ENCODE peak calls at places on chromosomes 2 and 18, in five cellular contexts. X, R, D, P and J are unnamed samples.
A peak's percentile ranks its signal among the peaks of the same experiment; 100 is the strongest.

GRCh38 chr18:79911871-79912270 is 39.6 kb downstream of the SLC66A2 start:
- DNase-seq in R (no peak), D (no peak), X (no peak), P (peak; percentile 46), J (no peak)

GRCh38 chr2:204470621-204471196 is 74.6 kb upstream of the PARD3B start:
- DNase-seq in X (no peak), D (no peak), R (no peak), P (no peak), J (no peak)

GRCh38 chr2:195408196-195408595 is 248.8 kb upstream of the SLC39A10 start:
- DNase-seq in D (no peak), P (no peak), X (no peak), R (no peak), J (no peak)

GRCh38 chr18:28189400-28190239 is 12.7 kb upstream of the CDH2 start:
- DNase-seq in X (peak; percentile 29), R (peak; percentile 45), D (peak; percentile 85), P (no peak), J (no peak)

GRCh38 chr2:54176577-54176976 is 61.2 kb downstream of the ACYP2 start:
- DNase-seq in P (no peak), D (peak; percentile 59), R (no peak), X (peak; percentile 36), J (no peak)

GRCh38 chr2:220966636-220967035 is 605.5 kb downstream of the EPHA4 start:
- DNase-seq in P (no peak), R (no peak), X (no peak), D (peak; percentile 73), J (no peak)

GRCh38 chr2:233373316-233373715 is 19.0 kb downstream of the DGKD start:
- DNase-seq in D (no peak), X (no peak), R (no peak), P (no peak), J (no peak)

GRCh38 chr2:81467096-81467495 is 1162.5 kb upstream of the LRRTM1 start:
- DNase-seq in R (no peak), X (no peak), D (no peak), P (no peak), J (no peak)

GRCh38 chr2:166805753-166806152 is 82.5 kb upstream of the XIRP2 start:
- DNase-seq in R (no peak), P (no peak), X (no peak), D (no peak), J (no peak)

GRCh38 chr2:240529344-240529999 is 28.3 kb downstream of the ANKMY1 start:
- DNase-seq in R (no peak), X (no peak), D (no peak), P (peak; percentile 27), J (no peak)

GRCh38 chr2:213266421-213266820 is 17.8 kb upstream of the SPAG16 start:
- DNase-seq in P (no peak), D (no peak), X (no peak), R (peak; percentile 9), J (no peak)

GRCh38 chr2:175414872-175415487 is 233.5 kb upstream of the ATP5MC3 start:
- DNase-seq in P (no peak), R (peak; percentile 72), X (peak; percentile 64), D (peak; percentile 74), J (peak; percentile 61)

GRCh38 chr2:149388120-149388816 is 57.9 kb downstream of the LYPD6 start:
- DNase-seq in R (peak; percentile 19), P (no peak), D (peak; percentile 5), X (peak; percentile 18), J (no peak)

GRCh38 chr2:239588451-239589269 is 187.8 kb upstream of the HDAC4 start:
- DNase-seq in D (no peak), R (no peak), P (no peak), X (no peak), J (no peak)

GRCh38 chr2:112433932-112434730 is 686 bp upstream of the RGPD8 start:
- DNase-seq in X (no peak), D (no peak), P (no peak), R (no peak), J (no peak)

GRCh38 chr2:239819091-239819973 is 205.8 kb downstream of the NDUFA10 start:
- DNase-seq in P (no peak), X (no peak), D (no peak), R (no peak), J (no peak)

GRCh38 chr2:240615830-240616547 is 9.3 kb upstream of the GPR35 start:
- DNase-seq in R (no peak), P (no peak), X (no peak), D (no peak), J (no peak)

GRCh38 chr2:26314243-26314642 is 31.7 kb upstream of the SELENOI start:
- DNase-seq in P (no peak), D (no peak), R (peak; percentile 48), X (peak; percentile 45), J (no peak)
- TF ChIP-seq CTCF in P (no peak), D (no peak), R (peak; percentile 45), X (peak; percentile 10), J (no peak)

GRCh38 chr2:127650041-127650784 is 4.3 kb downstream of the GPR17 start:
- DNase-seq in R (no peak), D (peak; percentile 18), P (no peak), X (no peak), J (no peak)
- TF ChIP-seq CTCF in R (no peak), D (no peak), P (no peak), X (peak; percentile 5), J (no peak)

GRCh38 chr2:161569401-161569800 is 54.8 kb upstream of the SLC4A10 start:
- DNase-seq in X (no peak), R (no peak), D (no peak), P (no peak), J (no peak)

GRCh38 chr2:161576421-161576820 is 47.8 kb upstream of the SLC4A10 start:
- DNase-seq in R (peak; percentile 45), P (no peak), D (peak; percentile 2), X (peak; percentile 7), J (no peak)

GRCh38 chr2:161564906-161565305 is 59.3 kb upstream of the SLC4A10 start:
- DNase-seq in D (no peak), R (no peak), X (no peak), P (no peak), J (no peak)

GRCh38 chr2:161571051-161571429 is 53.2 kb upstream of the SLC4A10 start:
- DNase-seq in P (no peak), R (no peak), X (no peak), D (no peak), J (no peak)

DNA sequence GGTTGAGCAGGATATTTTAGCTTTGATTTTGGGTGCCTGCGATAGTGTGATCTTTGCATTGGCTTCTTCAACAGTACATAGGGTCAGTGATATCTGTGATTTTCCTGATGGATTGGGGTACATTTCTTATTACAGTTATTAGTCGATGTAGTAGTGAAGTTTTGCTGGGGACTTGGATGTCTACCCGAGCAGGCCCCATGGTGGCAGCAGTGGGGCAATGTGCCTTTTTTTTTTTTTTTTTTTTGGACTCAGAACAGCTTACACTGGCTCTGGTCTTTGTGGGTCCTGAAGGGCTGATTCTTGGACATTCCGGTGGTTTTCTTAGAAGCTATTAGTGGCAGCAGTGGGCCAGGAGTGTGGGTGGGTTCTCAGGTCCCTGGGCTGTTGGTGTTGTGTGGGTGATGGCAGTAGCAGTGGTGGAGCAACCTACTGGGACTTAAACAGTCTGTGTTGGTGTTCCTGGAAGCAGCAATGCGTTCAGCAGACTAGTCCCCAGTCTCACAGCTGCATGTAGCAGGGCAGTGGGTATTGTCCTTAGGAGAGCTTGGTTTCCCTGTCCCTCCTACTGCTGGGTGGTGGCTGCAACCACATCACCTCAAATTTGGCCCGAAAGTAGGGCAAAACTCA is 53.7 kb upstream of the SLC4A10 start:
- DNase-seq in P (no peak), D (no peak), R (peak; percentile 36), X (no peak), J (no peak)
- TF ChIP-seq CTCF in P (no peak), D (peak; percentile 22), R (peak; percentile 53), X (no peak), J (peak; percentile 26)

GRCh38 chr2:20480913-20481312 is 34.0 kb downstream of the RHOB start:
- DNase-seq in D (no peak), P (no peak), R (no peak), X (no peak), J (no peak)
- TF ChIP-seq CTCF in D (no peak), P (no peak), R (no peak), X (no peak), J (no peak)

DNA sequence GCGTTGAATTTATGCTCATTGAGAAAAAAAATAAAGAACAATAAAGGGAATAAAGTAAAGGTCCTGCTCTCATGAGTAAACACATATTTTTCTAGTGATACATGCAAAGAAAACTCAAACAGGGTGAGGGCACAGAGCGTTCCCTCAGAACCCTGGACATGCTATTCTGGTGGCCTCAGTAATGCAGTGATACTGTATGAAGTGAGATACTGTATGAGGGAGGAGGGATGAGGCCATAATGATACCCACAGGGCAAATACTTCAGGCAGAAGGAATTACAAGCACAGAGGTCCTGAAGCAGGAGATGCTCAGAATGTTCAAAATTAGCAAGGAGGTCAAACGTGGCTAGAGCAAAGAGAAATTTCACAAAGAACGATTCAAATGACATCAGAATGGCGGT is 28.4 kb upstream of the RNU4ATAC start:
- DNase-seq in D (peak; percentile 91), P (no peak), R (no peak), X (no peak), J (no peak)
- TF ChIP-seq CTCF in D (no peak), P (no peak), R (no peak), X (no peak), J (no peak)

GRCh38 chr2:61854435-61855177 is 746 bp upstream of the FAM161A start:
- DNase-seq in R (peak; percentile 97), P (peak; percentile 86), X (peak; percentile 84), D (peak; percentile 97), J (peak; percentile 96)

GRCh38 chr2:61855178-61855523 is 1.3 kb upstream of the FAM161A start:
- DNase-seq in P (no peak), X (peak; percentile 40), R (peak; percentile 51), D (peak; percentile 10), J (no peak)

GRCh38 chr2:61853848-61854434 is at the start of gene FAM161A:
- DNase-seq in X (peak; percentile 86), D (peak; percentile 76), P (peak; percentile 73), R (peak; percentile 96), J (peak; percentile 42)

DNA sequence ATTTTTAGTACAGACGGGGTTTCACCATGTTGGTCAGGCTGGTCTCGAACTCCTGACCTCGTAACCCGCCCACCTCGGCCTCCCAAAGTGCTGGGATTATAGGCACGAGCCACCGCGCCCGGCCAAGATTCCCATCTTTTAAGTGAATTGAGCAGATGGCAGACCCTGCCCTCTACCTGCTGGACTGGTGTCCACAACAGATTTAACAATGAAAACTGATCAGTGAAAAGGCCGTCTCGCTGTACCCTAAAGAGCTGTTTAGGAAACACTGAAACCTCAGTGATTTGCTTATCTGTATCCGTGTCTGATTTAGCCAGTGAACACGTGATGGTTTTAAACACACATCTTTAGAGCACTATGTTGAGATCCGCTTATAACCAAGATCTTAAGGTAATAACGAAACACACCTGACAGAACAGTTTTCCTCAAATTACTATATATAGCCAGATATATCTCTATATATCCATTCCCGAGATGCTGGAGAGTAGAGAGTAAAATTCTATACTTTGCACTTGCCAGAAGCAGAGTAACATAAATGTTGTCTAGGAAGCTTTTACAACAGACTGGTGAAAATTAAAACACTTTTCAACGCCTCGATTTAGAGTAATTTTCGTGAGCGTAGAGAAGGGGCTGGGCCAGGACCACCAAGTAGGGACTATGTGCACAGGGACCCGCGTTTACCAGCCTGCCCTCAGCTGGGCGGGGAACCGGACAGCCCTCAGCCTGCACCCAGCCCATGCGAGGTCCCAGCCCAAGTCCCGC is 593 bp downstream of the FAM161A start:
- DNase-seq in D (peak; percentile 8), X (peak; percentile 2), R (peak; percentile 41), P (no peak), J (no peak)
- TF ChIP-seq CTCF in D (no peak), X (no peak), R (no peak), P (no peak), J (peak; percentile 30)